ENCODE peak calls at places on chromosomes 1 and 21, in six cellular contexts. V, K, S, Z, E and I are unnamed samples.

GRCh38 chr1:8911416-8912309 is 33.2 kb upstream of the ENO1 start:
- DNase-seq in K (no peak), Z (no peak), E (no peak), V (no peak), S (no peak), I (no peak)

GRCh38 chr1:92755541-92756351 is 29.2 kb downstream of the EVI5 start:
- DNase-seq in K (no peak), S (no peak), V (no peak), Z (peak; percentile 21), E (no peak), I (no peak)

GRCh38 chr21:37041706-37042271 is 31.1 kb downstream of the PIGP start:
- DNase-seq in S (no peak), V (no peak), Z (no peak), K (no peak), E (no peak), I (no peak)

GRCh38 chr1:228267962-228268890 is 60.4 kb downstream of the OBSCN start:
- DNase-seq in K (no peak), V (peak; percentile 72), S (no peak), Z (no peak), E (no peak), I (peak; percentile 9)

GRCh38 chr1:19232526-19232851 is 18.8 kb downstream of the EMC1 start:
- DNase-seq in S (no peak), Z (no peak), V (no peak), K (no peak), E (no peak), I (peak; percentile 82)

GRCh38 chr1:71511505-71511904 is 430.7 kb upstream of the ZRANB2 start:
- DNase-seq in V (no peak), S (no peak), K (no peak), E (no peak), Z (no peak), I (no peak)

GRCh38 chr1:52426391-52426790 is 22.0 kb downstream of the PRPF38A start:
- DNase-seq in K (no peak), V (no peak), Z (no peak), S (no peak), E (no peak), I (no peak)

GRCh38 chr1:54253480-54253879 is 53.5 kb downstream of the MRPL37 start:
- DNase-seq in V (no peak), K (no peak), S (no peak), Z (no peak), E (peak; percentile 54), I (no peak)

GRCh38 chr21:35565204-35565611 is 495.1 kb downstream of the SETD4 start:
- DNase-seq in Z (no peak), K (no peak), S (peak; percentile 22), V (no peak), E (peak; percentile 76), I (peak; percentile 24)

GRCh38 chr21:35561076-35561475 is 499.2 kb downstream of the SETD4 start:
- DNase-seq in K (no peak), Z (no peak), E (no peak), V (no peak), S (no peak), I (no peak)

GRCh38 chr21:35566874-35567273 is 493.5 kb downstream of the SETD4 start:
- DNase-seq in Z (no peak), E (no peak), S (no peak), V (no peak), K (no peak), I (no peak)

GRCh38 chr21:35562876-35563275 is 497.4 kb downstream of the SETD4 start:
- DNase-seq in E (no peak), V (no peak), K (no peak), S (no peak), Z (no peak), I (no peak)

DNA sequence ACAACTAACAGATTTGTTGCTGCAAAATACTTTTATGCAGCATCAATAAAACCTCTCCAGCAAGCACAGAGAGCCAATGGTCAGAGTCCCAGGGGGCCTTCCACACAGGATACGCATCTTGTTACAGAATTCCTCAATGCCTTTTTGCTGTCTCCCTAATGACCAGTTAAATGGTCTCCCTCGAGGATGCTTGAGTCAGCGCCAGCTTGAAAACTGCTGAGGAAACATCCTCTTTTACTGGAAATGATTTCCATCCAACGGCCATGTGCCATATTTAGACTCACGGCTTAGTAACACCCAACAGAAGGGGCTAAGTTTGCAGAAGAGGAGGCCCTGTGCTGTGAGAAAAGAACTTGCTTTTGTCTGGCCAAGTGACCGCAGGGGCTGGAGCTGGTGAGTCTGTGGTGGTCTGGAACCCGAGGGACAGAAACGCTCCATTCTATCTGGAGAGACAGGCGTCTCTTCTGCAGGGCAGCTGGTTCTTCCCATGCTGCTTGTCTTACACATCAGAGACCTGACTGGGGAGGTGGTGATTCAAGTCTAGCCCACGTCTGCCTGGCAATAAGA is 496.4 kb downstream of the SETD4 start:
- DNase-seq in S (peak; percentile 13), V (no peak), K (no peak), E (peak; percentile 93), Z (peak; percentile 21), I (peak; percentile 70)
- H3K4me3 ChIP-seq in S (peak overlapping the region; percentile 11), V (no peak overlapping the region), K (no peak overlapping the region), E (peak overlapping the region; percentile 27), Z (no peak overlapping the region), I (no peak overlapping the region)

GRCh38 chr1:85024736-85025135 is 23.6 kb downstream of the MCOLN3 start:
- DNase-seq in K (no peak), V (no peak), Z (no peak), S (no peak), E (no peak), I (no peak)

GRCh38 chr1:85030536-85030935 is 17.8 kb downstream of the MCOLN3 start:
- DNase-seq in Z (no peak), S (no peak), K (no peak), V (no peak), E (no peak), I (no peak)

GRCh38 chr1:85022700-85023099 is 25.6 kb downstream of the MCOLN3 start:
- DNase-seq in S (no peak), E (no peak), Z (no peak), V (no peak), K (no peak), I (no peak)

GRCh38 chr1:85027242-85027983 is 20.9 kb downstream of the MCOLN3 start:
- DNase-seq in Z (no peak), K (no peak), S (no peak), V (no peak), E (no peak), I (peak; percentile 17)

DNA sequence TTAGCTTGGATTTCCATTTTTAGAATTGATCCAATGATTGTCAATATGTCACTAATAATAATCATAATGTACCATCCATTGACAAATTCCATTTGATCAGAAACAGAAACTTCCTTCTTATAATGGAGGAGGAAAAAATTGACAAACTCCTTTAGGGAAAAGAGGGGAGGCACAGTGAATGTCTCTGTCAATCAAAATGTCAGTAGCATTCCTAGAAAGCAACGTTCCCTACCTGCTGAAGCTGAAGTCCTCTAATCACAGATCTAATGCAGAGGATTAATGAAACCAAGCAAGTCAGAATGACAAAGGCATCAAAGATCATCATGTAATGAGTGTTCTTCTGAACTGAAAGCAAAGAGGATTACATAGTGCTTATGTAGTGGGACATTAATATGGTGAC is 22.4 kb downstream of the MCOLN3 start:
- DNase-seq in V (no peak), E (no peak), S (no peak), Z (no peak), K (no peak), I (no peak)
- H3K27me3 ChIP-seq in V (no peaks in the 10 kb centered on the region), E (no peaks in the 10 kb centered on the region), S (no peaks in the 10 kb centered on the region), Z (no peaks in the 10 kb centered on the region), K (no peaks in the 10 kb centered on the region), I (no peaks in the 10 kb centered on the region)

GRCh38 chr1:1627261-1627841 is 4.6 kb upstream of the MMP23B start:
- DNase-seq in E (no peak), V (no peak), S (no peak), K (no peak), Z (no peak), I (no peak)

GRCh38 chr1:1630191-1630964 is 1.6 kb upstream of the MMP23B start:
- DNase-seq in K (no peak), S (no peak), V (no peak), E (no peak), Z (peak; percentile 77), I (peak; percentile 75)

GRCh38 chr1:1629430-1630190 is 2.4 kb upstream of the MMP23B start:
- DNase-seq in E (no peak), Z (no peak), K (no peak), V (no peak), S (no peak), I (no peak)

GRCh38 chr1:1627842-1628655 is 3.9 kb upstream of the MMP23B start:
- DNase-seq in S (no peak), Z (no peak), E (no peak), V (no peak), K (no peak), I (no peak)

DNA sequence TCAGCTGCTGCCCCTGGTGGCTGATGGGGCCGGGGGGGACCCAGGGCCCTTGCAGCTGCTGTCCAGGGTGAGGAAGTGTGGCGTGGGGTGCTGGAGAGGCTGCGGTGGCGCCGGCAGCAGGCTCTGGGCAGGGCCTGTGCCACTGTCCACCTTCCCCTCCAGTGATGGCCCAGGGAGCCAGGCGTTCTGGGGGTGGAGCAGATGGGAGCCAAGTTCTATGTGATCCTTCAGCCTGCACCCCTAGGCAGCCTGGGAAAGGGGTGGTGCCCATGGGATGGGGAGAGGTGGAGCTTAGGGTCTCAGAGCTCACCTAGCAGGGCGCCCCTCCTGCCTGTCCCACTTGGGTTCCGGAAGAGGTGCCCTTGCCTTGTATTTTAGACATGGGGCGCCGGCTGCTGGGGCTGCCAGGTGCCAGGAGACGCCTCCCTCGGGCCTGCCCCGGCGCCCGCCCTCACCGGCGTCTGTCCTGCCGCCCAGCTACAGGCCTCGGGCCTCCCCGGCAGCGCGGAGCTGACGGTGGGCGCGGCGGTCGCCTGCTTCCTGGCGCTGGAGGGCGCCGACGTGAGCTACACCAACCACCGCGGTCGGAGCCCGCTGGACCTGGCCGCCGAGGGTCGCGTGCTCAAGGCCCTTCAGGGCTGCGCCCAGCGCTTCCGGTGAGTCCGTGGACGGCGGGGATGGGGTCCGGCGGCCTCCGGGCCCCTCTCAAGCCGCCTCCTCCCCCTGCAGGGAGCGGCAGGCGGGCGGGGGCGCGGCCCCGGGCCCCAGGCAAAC is 3.1 kb upstream of the MMP23B start:
- DNase-seq in E (no peak), Z (no peak), K (no peak), S (no peak), V (no peak), I (no peak)
- H3K4me3 ChIP-seq in E (no peak overlapping the region), Z (no peak overlapping the region), K (peak overlapping the region; percentile 42), S (peak overlapping the region; percentile 31), V (no peak overlapping the region), I (peak overlapping the region; percentile 20)

GRCh38 chr1:38477811-38478210 is 381.8 kb downstream of the RRAGC start:
- DNase-seq in E (no peak), S (no peak), Z (no peak), V (no peak), K (no peak), I (no peak)

GRCh38 chr1:38476111-38476783 is 383.3 kb downstream of the RRAGC start:
- DNase-seq in K (no peak), Z (no peak), S (no peak), E (no peak), V (no peak), I (peak; percentile 35)

GRCh38 chr1:38475624-38476005 is 384.0 kb downstream of the RRAGC start:
- DNase-seq in K (no peak), S (no peak), V (no peak), Z (no peak), E (no peak), I (no peak)

GRCh38 chr1:38476784-38477175 is 382.8 kb downstream of the RRAGC start:
- DNase-seq in Z (no peak), V (no peak), K (no peak), E (no peak), S (no peak), I (peak; percentile 18)

DNA sequence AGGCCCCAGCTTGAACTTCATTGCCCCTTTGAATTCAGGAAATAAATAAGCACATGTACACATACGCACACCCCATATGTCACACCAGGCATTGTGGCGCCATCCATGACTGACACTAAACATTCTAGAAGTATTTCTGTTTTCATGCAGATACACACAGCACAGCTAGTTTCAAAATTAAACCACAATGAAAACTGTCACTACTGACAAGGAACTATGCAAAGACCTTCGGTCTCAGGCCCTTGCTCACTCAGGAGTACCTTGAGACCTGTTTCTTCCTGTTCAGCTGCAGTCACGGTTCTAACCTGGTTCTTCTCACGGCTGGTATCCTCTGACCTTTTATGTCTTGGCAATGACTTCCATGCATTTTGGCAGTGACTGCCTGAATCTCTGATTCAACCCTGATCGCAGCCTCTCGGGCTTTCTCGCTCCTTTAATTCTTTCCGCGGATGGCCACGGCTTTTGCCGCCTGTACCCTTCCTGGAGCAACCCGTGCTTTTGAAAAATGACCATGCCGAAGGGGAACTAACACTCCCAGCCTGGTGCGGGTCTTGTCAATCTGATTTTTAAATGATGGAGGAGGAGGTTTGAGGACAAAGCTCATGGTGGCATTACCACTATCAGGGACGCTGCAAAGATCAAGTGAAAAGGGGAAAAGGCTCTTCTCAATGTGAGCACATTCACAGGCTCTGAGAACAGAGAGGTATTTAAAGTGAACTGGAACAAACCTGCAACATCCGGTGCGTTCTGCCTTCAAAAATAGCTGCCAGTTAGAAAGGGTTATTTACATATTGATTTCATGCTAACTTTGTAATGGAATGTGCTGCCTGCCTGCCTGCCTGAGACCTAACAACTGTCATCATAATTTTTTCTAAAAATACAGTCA is 384.6 kb downstream of the RRAGC start:
- DNase-seq in K (no peak), E (no peak), S (no peak), V (no peak), Z (no peak), I (no peak)
- H3K27me3 ChIP-seq in K (no peaks in the 10 kb centered on the region), E (peaks cover 9% of the 10 kb centered on the region), S (peaks cover 4% of the 10 kb centered on the region), V (no peaks in the 10 kb centered on the region), Z (no peaks in the 10 kb centered on the region), I (no peaks in the 10 kb centered on the region)